ENCODE peak calls at places on chromosomes 12 and 14, in five cellular contexts. One of them, this sample, is unnamed.

GRCh38 chr14:89598548-89599186 is 181.6 kb upstream of the FOXN3 start:
- DNase-seq in lung: no peak
- DNase-seq in pancreas: no peak
- DNase-seq in stomach: no peak
- DNase-seq in nephron progenitor cell: no peak
- DNase-seq in this sample: no peak

GRCh38 chr14:63713765-63714164 is 14.1 kb downstream of the SGPP1 start:
- DNase-seq in lung: no peak
- DNase-seq in pancreas: no peak
- DNase-seq in stomach: no peak
- DNase-seq in nephron progenitor cell: no peak
- DNase-seq in this sample: no peak

GRCh38 chr14:99715266-99716000 is 31.3 kb downstream of the CYP46A1 start:
- DNase-seq in lung: no peak
- DNase-seq in pancreas: no peak
- DNase-seq in stomach: no peak
- DNase-seq in nephron progenitor cell: no peak
- DNase-seq in this sample: no peak

GRCh38 chr12:86376052-86376451 is 119.9 kb upstream of the MGAT4C start:
- DNase-seq in lung: no peak
- DNase-seq in pancreas: no peak
- DNase-seq in stomach: no peak
- DNase-seq in nephron progenitor cell: no peak
- DNase-seq in this sample: no peak

GRCh38 chr14:44767646-44768173 is 194.0 kb downstream of the KLHL28 start:
- DNase-seq in lung: no peak
- DNase-seq in pancreas: no peak
- DNase-seq in stomach: no peak
- DNase-seq in nephron progenitor cell: peak; percentile 4
- DNase-seq in this sample: no peak

GRCh38 chr12:104680070-104680469 is 223.3 kb downstream of the CHST11 start:
- DNase-seq in lung: no peak
- DNase-seq in pancreas: no peak
- DNase-seq in stomach: no peak
- DNase-seq in nephron progenitor cell: no peak
- DNase-seq in this sample: peak; percentile 69

GRCh38 chr12:107903377-107904061 is 129.0 kb downstream of the ASCL4 start:
- DNase-seq in lung: peak; percentile 77
- DNase-seq in pancreas: peak; percentile 76
- DNase-seq in stomach: peak; percentile 76
- DNase-seq in nephron progenitor cell: peak; percentile 82
- DNase-seq in this sample: peak; percentile 82

GRCh38 chr12:6970096-6970527 is 352 bp downstream of the PHB2 start:
- DNase-seq in lung: no peak
- DNase-seq in pancreas: peak; percentile 75
- DNase-seq in stomach: no peak
- DNase-seq in nephron progenitor cell: peak; percentile 46
- DNase-seq in this sample: no peak

GRCh38 chr14:58299665-58300202 is 1.4 kb downstream of the ARID4A start:
- DNase-seq in lung: no peak
- DNase-seq in pancreas: no peak
- DNase-seq in stomach: no peak
- DNase-seq in nephron progenitor cell: no peak
- DNase-seq in this sample: peak; percentile 14

GRCh38 chr14:101357559-101358319 is 203.6 kb upstream of the DIO3 start:
- DNase-seq in lung: no peak
- DNase-seq in pancreas: no peak
- DNase-seq in stomach: no peak
- DNase-seq in nephron progenitor cell: no peak
- DNase-seq in this sample: no peak

GRCh38 chr12:131910302-131911110 is 16.1 kb downstream of the ULK1 start:
- DNase-seq in lung: no peak
- DNase-seq in pancreas: peak; percentile 40
- DNase-seq in stomach: no peak
- DNase-seq in nephron progenitor cell: no peak
- DNase-seq in this sample: no peak

GRCh38 chr12:110281549-110282342 is 699 bp downstream of the ATP2A2 start:
- DNase-seq in lung: peak; percentile 43
- DNase-seq in pancreas: no peak
- DNase-seq in stomach: peak; percentile 63
- DNase-seq in nephron progenitor cell: peak; percentile 62
- DNase-seq in this sample: peak; percentile 56

GRCh38 chr12:23006413-23006812 is 381.4 kb downstream of the ETNK1 start:
- DNase-seq in lung: no peak
- DNase-seq in pancreas: no peak
- DNase-seq in stomach: no peak
- DNase-seq in nephron progenitor cell: no peak
- DNase-seq in this sample: no peak

GRCh38 chr12:23005387-23005786 is 380.4 kb downstream of the ETNK1 start:
- DNase-seq in lung: no peak
- DNase-seq in pancreas: no peak
- DNase-seq in stomach: no peak
- DNase-seq in nephron progenitor cell: no peak
- DNase-seq in this sample: no peak

GRCh38 chr12:23004473-23005020 is 379.6 kb downstream of the ETNK1 start:
- DNase-seq in lung: no peak
- DNase-seq in pancreas: no peak
- DNase-seq in stomach: no peak
- DNase-seq in nephron progenitor cell: no peak
- DNase-seq in this sample: no peak

GRCh38 chr12:23008613-23009012 is 383.6 kb downstream of the ETNK1 start:
- DNase-seq in lung: no peak
- DNase-seq in pancreas: no peak
- DNase-seq in stomach: no peak
- DNase-seq in nephron progenitor cell: no peak
- DNase-seq in this sample: no peak
- TF ChIP-seq CTCF in lung: no peak
- TF ChIP-seq CTCF in pancreas: no peak
- TF ChIP-seq CTCF in stomach: no peak
- TF ChIP-seq CTCF in nephron progenitor cell: no peak
- TF ChIP-seq CTCF in this sample: no peak

DNA sequence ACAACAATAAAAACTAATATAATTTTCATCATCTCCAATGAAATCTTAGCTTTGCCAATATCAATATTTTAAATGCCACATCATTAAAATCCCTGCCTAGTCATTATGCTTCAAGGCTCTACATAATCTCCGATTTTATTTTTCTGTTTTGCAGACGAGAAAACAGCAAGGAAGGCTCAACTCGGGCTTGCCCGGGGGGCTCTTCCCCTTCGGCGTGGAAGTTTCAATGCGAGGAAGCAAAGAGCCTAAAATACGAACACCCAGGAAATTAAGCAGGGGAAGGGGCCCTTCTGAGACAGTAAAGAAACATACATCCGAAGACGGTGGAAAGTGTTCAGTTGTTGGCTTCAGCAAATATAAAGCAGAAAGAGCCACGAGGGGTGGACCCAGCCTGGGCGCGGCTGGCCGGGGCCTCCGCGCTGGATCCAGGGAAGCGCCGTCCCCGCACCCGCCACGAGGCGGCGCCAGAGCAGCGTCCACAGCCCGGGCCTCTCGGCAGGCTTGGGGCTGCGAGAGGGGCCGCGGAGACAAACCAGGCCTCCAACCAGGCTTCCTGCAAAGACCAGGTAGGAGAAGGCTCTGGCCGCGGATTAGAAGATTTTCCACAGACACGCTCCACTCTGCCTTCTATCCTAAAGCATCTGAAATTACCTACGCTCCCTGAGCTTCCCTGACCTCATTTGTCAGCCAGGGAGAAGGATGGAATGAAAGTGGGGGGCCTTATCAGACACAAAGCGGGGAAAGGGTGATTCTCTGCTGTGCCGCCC is 77.2 kb downstream of the SERPINA3 start:
- DNase-seq in lung: peak; percentile 39
- DNase-seq in pancreas: peak; percentile 73
- DNase-seq in stomach: peak; percentile 68
- DNase-seq in nephron progenitor cell: peak; percentile 89
- DNase-seq in this sample: peak; percentile 63
- TF ChIP-seq CTCF in lung: peak; percentile 64
- TF ChIP-seq CTCF in pancreas: peak; percentile 88
- TF ChIP-seq CTCF in stomach: peak; percentile 77
- TF ChIP-seq CTCF in nephron progenitor cell: peak; percentile 99
- TF ChIP-seq CTCF in this sample: peak; percentile 95

GRCh38 chr12:14257303-14257733 is 108.2 kb upstream of the ATF7IP start:
- DNase-seq in lung: no peak
- DNase-seq in pancreas: no peak
- DNase-seq in stomach: no peak
- DNase-seq in nephron progenitor cell: no peak
- DNase-seq in this sample: no peak

GRCh38 chr12:14259481-14260010 is 105.9 kb upstream of the ATF7IP start:
- DNase-seq in lung: no peak
- DNase-seq in pancreas: no peak
- DNase-seq in stomach: no peak
- DNase-seq in nephron progenitor cell: no peak
- DNase-seq in this sample: no peak

GRCh38 chr12:14258468-14258947 is 107.0 kb upstream of the ATF7IP start:
- DNase-seq in lung: peak; percentile 30
- DNase-seq in pancreas: no peak
- DNase-seq in stomach: no peak
- DNase-seq in nephron progenitor cell: peak; percentile 11
- DNase-seq in this sample: no peak

GRCh38 chr12:14256555-14257169 is 108.8 kb upstream of the ATF7IP start:
- DNase-seq in lung: peak; percentile 78
- DNase-seq in pancreas: peak; percentile 73
- DNase-seq in stomach: peak; percentile 78
- DNase-seq in nephron progenitor cell: peak; percentile 42
- DNase-seq in this sample: peak; percentile 87

GRCh38 chr12:14257734-14258467 is 107.6 kb upstream of the ATF7IP start:
- DNase-seq in lung: peak; percentile 95
- DNase-seq in pancreas: peak; percentile 92
- DNase-seq in stomach: peak; percentile 95
- DNase-seq in nephron progenitor cell: peak; percentile 84
- DNase-seq in this sample: peak; percentile 95
- TF ChIP-seq CTCF in lung: no peak
- TF ChIP-seq CTCF in pancreas: no peak
- TF ChIP-seq CTCF in stomach: peak; percentile 6
- TF ChIP-seq CTCF in nephron progenitor cell: no peak
- TF ChIP-seq CTCF in this sample: no peak

GRCh38 chr12:63805704-63806672 is 26.3 kb downstream of the RXYLT1 start:
- DNase-seq in lung: no peak
- DNase-seq in pancreas: no peak
- DNase-seq in stomach: no peak
- DNase-seq in nephron progenitor cell: no peak
- DNase-seq in this sample: no peak

GRCh38 chr12:63804746-63805145 is 25.0 kb downstream of the RXYLT1 start:
- DNase-seq in lung: no peak
- DNase-seq in pancreas: no peak
- DNase-seq in stomach: no peak
- DNase-seq in nephron progenitor cell: no peak
- DNase-seq in this sample: no peak

GRCh38 chr12:63802012-63802608 is 22.4 kb downstream of the RXYLT1 start:
- DNase-seq in lung: no peak
- DNase-seq in pancreas: no peak
- DNase-seq in stomach: no peak
- DNase-seq in nephron progenitor cell: no peak
- DNase-seq in this sample: no peak
- TF ChIP-seq CTCF in lung: peak; percentile 35
- TF ChIP-seq CTCF in pancreas: peak; percentile 20
- TF ChIP-seq CTCF in stomach: peak; percentile 23
- TF ChIP-seq CTCF in nephron progenitor cell: peak; percentile 55
- TF ChIP-seq CTCF in this sample: peak; percentile 55

GRCh38 chr14:92328664-92329255 is 5.8 kb downstream of the SLC24A4 start:
- DNase-seq in lung: no peak
- DNase-seq in pancreas: no peak
- DNase-seq in stomach: no peak
- DNase-seq in nephron progenitor cell: no peak
- DNase-seq in this sample: no peak
- TF ChIP-seq CTCF in lung: no peak
- TF ChIP-seq CTCF in pancreas: no peak
- TF ChIP-seq CTCF in stomach: no peak
- TF ChIP-seq CTCF in nephron progenitor cell: no peak
- TF ChIP-seq CTCF in this sample: no peak

GRCh38 chr12:8680533-8680932 is 17.3 kb upstream of the RIMKLB start:
- DNase-seq in lung: no peak
- DNase-seq in pancreas: no peak
- DNase-seq in stomach: no peak
- DNase-seq in nephron progenitor cell: no peak
- DNase-seq in this sample: no peak
- TF ChIP-seq CTCF in lung: no peak
- TF ChIP-seq CTCF in pancreas: no peak
- TF ChIP-seq CTCF in stomach: no peak
- TF ChIP-seq CTCF in nephron progenitor cell: no peak
- TF ChIP-seq CTCF in this sample: no peak

DNA sequence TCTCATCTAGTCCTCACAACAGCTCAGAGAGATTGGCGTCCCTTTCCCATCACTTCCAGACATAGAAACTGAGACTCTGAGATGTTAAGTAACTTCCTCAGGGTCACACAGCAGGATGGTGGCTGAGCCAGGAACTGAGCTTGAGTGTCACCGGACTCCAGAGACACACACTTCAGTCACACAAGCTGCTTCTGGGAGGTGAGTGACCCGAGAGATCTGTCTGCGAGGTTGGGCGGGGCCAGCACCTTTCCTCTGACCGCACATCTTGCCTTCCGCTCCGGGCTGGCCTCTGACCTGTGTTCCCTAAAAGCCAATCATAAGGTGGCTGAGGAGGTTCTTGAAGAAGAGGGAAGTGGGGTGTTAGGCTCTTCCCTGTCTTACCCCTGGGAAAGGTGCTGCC is 72.2 kb downstream of the ADCK1 start:
- DNase-seq in lung: no peak
- DNase-seq in pancreas: no peak
- DNase-seq in stomach: no peak
- DNase-seq in nephron progenitor cell: no peak
- DNase-seq in this sample: no peak
- TF ChIP-seq CTCF in lung: no peak
- TF ChIP-seq CTCF in pancreas: no peak
- TF ChIP-seq CTCF in stomach: no peak
- TF ChIP-seq CTCF in nephron progenitor cell: no peak
- TF ChIP-seq CTCF in this sample: no peak

DNA sequence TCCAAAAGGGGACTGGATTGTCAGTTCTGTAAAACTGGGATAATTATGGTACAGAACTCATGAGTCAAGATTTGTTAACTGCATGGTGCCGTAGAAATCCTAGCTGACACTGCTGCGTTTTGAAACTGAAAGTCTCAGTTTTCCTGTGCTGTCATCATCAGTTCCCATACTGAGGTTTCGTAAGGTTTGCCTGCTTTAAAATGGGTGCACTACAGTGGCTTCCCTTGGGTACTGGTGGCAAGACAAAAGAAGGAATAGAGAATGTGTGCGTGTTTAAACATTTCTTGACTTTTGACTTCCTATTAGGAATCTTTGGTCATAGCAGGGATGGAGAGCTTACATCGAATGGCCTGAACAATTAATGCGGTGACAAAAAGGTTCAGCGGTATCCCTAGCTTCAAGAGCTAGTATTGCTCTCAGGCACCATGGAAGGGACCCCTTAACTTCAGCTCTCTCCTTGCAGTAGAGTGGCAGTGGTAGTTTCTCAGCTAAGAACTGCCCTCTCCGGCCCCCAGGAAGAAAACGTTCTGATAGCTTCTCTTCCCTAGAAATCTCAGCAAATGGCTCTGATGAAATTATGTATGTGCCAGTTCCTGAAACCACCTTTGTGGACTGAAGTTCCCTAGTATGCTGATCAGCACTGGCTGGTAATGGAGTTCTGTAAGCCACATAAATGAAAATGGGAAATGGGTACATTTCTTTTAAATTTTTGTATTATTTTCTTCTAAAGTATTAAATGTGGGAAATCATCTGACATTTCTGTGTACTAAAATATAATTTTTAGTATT is 28.9 kb downstream of the ANO6 start:
- DNase-seq in lung: no peak
- DNase-seq in pancreas: no peak
- DNase-seq in stomach: no peak
- DNase-seq in nephron progenitor cell: no peak
- DNase-seq in this sample: no peak
- TF ChIP-seq CTCF in lung: no peak
- TF ChIP-seq CTCF in pancreas: no peak
- TF ChIP-seq CTCF in stomach: no peak
- TF ChIP-seq CTCF in nephron progenitor cell: no peak
- TF ChIP-seq CTCF in this sample: no peak

This sample was measured in activated CD8-positive, alpha-beta T cell treated with anti-CD3 and anti-CD28 coated beads for 36 hours.